ENCODE peak calls at places on chromosomes 12 and 14, in five cellular contexts. One of them, this sample, is unnamed.
A peak's percentile ranks its signal among the peaks of the same experiment; 100 is the strongest.

GRCh38 chr12:132443091-132443490 is 46.9 kb upstream of the FBRSL1 start:
- DNase-seq in GM12878: no peak
- DNase-seq in A549: no peak
- DNase-seq in HepG2: no peak
- DNase-seq in K562: no peak
- DNase-seq in this sample: no peak

GRCh38 chr12:105083041-105083440 is 1.2 kb downstream of the ALDH1L2 start:
- DNase-seq in GM12878: no peak
- DNase-seq in A549: no peak
- DNase-seq in HepG2: no peak
- DNase-seq in K562: no peak
- DNase-seq in this sample: no peak

GRCh38 chr12:14849664-14850063 is 6.3 kb upstream of the ART4 start:
- DNase-seq in GM12878: no peak
- DNase-seq in A549: no peak
- DNase-seq in HepG2: no peak
- DNase-seq in K562: no peak
- DNase-seq in this sample: no peak

GRCh38 chr12:118052324-118053070 is 8.5 kb downstream of the WSB2 start:
- DNase-seq in GM12878: no peak
- DNase-seq in A549: peak; percentile 96
- DNase-seq in HepG2: peak; percentile 99
- DNase-seq in K562: no peak
- DNase-seq in this sample: no peak

GRCh38 chr12:54357802-54358619 is 6.3 kb downstream of the GPR84 start:
- DNase-seq in GM12878: peak; percentile 30
- DNase-seq in A549: no peak
- DNase-seq in HepG2: no peak
- DNase-seq in K562: peak; percentile 79
- DNase-seq in this sample: no peak

GRCh38 chr14:89447182-89447970 is 30.3 kb upstream of the FOXN3 start:
- DNase-seq in GM12878: no peak
- DNase-seq in A549: no peak
- DNase-seq in HepG2: no peak
- DNase-seq in K562: no peak
- DNase-seq in this sample: no peak

GRCh38 chr14:49479432-49479831 is 106.7 kb downstream of the RPS29 start:
- DNase-seq in GM12878: no peak
- DNase-seq in A549: no peak
- DNase-seq in HepG2: peak; percentile 33
- DNase-seq in K562: no peak
- DNase-seq in this sample: no peak

GRCh38 chr12:19234991-19235876 is 105.7 kb downstream of the PLEKHA5 start:
- DNase-seq in GM12878: no peak
- DNase-seq in A549: no peak
- DNase-seq in HepG2: peak; percentile 12
- DNase-seq in K562: no peak
- DNase-seq in this sample: no peak

GRCh38 chr12:81263072-81263471 is 185.2 kb downstream of the ACSS3 start:
- DNase-seq in GM12878: no peak
- DNase-seq in A549: no peak
- DNase-seq in HepG2: no peak
- DNase-seq in K562: no peak
- DNase-seq in this sample: no peak

GRCh38 chr14:37054144-37054543 is 118.3 kb downstream of the SLC25A21 start:
- DNase-seq in GM12878: no peak
- DNase-seq in A549: no peak
- DNase-seq in HepG2: no peak
- DNase-seq in K562: no peak
- DNase-seq in this sample: no peak

GRCh38 chr14:62307844-62308243 is 545.6 kb downstream of the SNAPC1 start:
- DNase-seq in GM12878: no peak
- DNase-seq in A549: no peak
- DNase-seq in HepG2: no peak
- DNase-seq in K562: no peak
- DNase-seq in this sample: peak; percentile 28

GRCh38 chr12:15738438-15739015 is 50.7 kb downstream of the EPS8 start:
- DNase-seq in GM12878: no peak
- DNase-seq in A549: no peak
- DNase-seq in HepG2: no peak
- DNase-seq in K562: no peak
- DNase-seq in this sample: no peak

GRCh38 chr12:77089701-77090220 is 24.4 kb upstream of the E2F7 start:
- DNase-seq in GM12878: no peak
- DNase-seq in A549: no peak
- DNase-seq in HepG2: no peak
- DNase-seq in K562: no peak
- DNase-seq in this sample: no peak

GRCh38 chr12:6262211-6262610 is 48.3 kb upstream of the PLEKHG6 start:
- DNase-seq in GM12878: no peak
- DNase-seq in A549: no peak
- DNase-seq in HepG2: no peak
- DNase-seq in K562: peak; percentile 24
- DNase-seq in this sample: no peak

GRCh38 chr14:32470161-32470705 is 141.1 kb downstream of the AKAP6 start:
- DNase-seq in GM12878: no peak
- DNase-seq in A549: no peak
- DNase-seq in HepG2: no peak
- DNase-seq in K562: no peak
- DNase-seq in this sample: no peak

GRCh38 chr14:49895480-49895879 is 2.6 kb downstream of the ARF6 start:
- DNase-seq in GM12878: no peak
- DNase-seq in A549: no peak
- DNase-seq in HepG2: no peak
- DNase-seq in K562: no peak
- DNase-seq in this sample: no peak

GRCh38 chr14:56341766-56342418 is 223.7 kb downstream of the PELI2 start:
- DNase-seq in GM12878: no peak
- DNase-seq in A549: no peak
- DNase-seq in HepG2: no peak
- DNase-seq in K562: no peak
- DNase-seq in this sample: no peak

GRCh38 chr12:55637467-55637866 is 775 bp downstream of the OR10P1 start:
- DNase-seq in GM12878: no peak
- DNase-seq in A549: no peak
- DNase-seq in HepG2: no peak
- DNase-seq in K562: no peak
- DNase-seq in this sample: no peak

GRCh38 chr12:93127107-93127560 is 198.0 kb upstream of the EEA1 start:
- DNase-seq in GM12878: no peak
- DNase-seq in A549: no peak
- DNase-seq in HepG2: no peak
- DNase-seq in K562: no peak
- DNase-seq in this sample: no peak

GRCh38 chr12:12582895-12583303 is 20.2 kb upstream of the DUSP16 start:
- DNase-seq in GM12878: peak; percentile 100
- DNase-seq in A549: peak; percentile 94
- DNase-seq in HepG2: peak; percentile 71
- DNase-seq in K562: no peak
- DNase-seq in this sample: no peak

GRCh38 chr14:60736494-60736893 is 1.9 kb downstream of the MNAT1 start:
- DNase-seq in GM12878: no peak
- DNase-seq in A549: peak; percentile 18
- DNase-seq in HepG2: peak; percentile 71
- DNase-seq in K562: no peak
- DNase-seq in this sample: no peak

GRCh38 chr12:82425241-82425640 is 66.9 kb downstream of the METTL25 start:
- DNase-seq in GM12878: no peak
- DNase-seq in A549: no peak
- DNase-seq in HepG2: no peak
- DNase-seq in K562: no peak
- DNase-seq in this sample: no peak

GRCh38 chr14:33589334-33589733 is 361.5 kb downstream of the EGLN3 start:
- DNase-seq in GM12878: no peak
- DNase-seq in A549: no peak
- DNase-seq in HepG2: no peak
- DNase-seq in K562: no peak
- DNase-seq in this sample: no peak
- TF ChIP-seq ESRRA in GM12878: no peak
- TF ChIP-seq ESRRA in A549: no peak
- TF ChIP-seq ESRRA in HepG2: no peak
- TF ChIP-seq ESRRA in K562: no peak
- TF ChIP-seq ESRRA in this sample: no peak

DNA sequence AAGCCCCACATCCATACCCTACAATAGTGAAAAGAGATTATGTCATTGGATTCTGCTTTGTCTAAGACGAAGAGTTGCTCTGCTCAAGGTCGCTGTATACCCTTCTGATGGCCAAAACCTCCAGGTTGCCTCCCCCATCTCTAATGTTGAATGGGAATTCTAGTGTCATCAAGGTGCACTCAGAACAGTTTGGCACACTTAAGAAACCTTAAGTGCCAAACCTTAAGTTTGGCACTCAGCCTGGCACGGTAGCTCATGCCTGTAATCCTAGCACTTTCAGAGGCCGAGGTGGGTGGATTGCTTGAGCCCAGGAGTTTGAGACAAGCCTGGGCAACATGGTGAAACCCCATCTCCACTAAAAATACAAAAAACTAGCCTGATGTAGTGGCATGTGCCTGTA is 1245.6 kb upstream of the SEL1L start:
- DNase-seq in GM12878: no peak
- DNase-seq in A549: no peak
- DNase-seq in HepG2: no peak
- DNase-seq in K562: no peak
- DNase-seq in this sample: no peak
- TF ChIP-seq ESRRA in GM12878: no peak
- TF ChIP-seq ESRRA in A549: no peak
- TF ChIP-seq ESRRA in HepG2: no peak
- TF ChIP-seq ESRRA in K562: no peak
- TF ChIP-seq ESRRA in this sample: no peak

GRCh38 chr12:30882706-30883105 is 43.8 kb upstream of the TSPAN11 start:
- DNase-seq in GM12878: no peak
- DNase-seq in A549: no peak
- DNase-seq in HepG2: no peak
- DNase-seq in K562: no peak
- DNase-seq in this sample: no peak
- TF ChIP-seq ESRRA in GM12878: no peak
- TF ChIP-seq ESRRA in A549: no peak
- TF ChIP-seq ESRRA in HepG2: no peak
- TF ChIP-seq ESRRA in K562: no peak
- TF ChIP-seq ESRRA in this sample: no peak

DNA sequence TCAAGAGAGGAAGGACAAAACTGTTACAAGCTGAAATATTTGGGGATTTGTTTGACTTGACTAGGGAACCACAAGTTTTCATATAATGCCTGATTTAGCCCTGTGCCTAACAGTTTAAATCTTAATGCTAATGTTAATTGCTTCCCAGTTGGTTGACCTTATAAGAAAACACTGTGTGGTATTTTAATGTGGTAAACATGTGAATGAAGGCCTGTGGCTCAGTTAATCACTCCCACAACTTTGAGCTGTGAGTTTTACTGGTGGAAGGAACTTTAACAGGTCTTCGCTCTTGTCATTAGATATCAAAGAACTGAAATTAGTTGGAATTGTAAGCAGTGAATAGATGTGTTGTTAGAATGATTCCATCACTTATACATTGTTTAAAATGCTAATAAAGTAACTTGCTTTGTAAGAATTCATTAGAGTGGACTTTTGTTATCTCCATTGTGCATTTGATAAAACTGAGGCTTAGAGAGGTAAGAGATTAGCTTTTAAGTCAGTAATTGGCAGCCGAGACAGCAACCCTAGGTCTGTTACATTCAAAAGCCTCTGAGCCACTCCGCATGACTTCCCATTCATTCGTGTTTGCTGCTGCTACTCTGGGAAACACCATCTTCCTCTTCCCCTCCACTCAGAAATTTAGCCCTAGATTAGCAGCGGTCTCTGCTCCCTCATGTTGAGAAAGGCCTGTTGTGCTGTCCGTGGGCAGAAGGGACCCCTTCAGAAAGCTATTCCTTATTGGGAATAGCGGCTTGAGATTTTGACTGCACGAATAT is 1.0 kb upstream of the TBK1 start:
- DNase-seq in GM12878: no peak
- DNase-seq in A549: no peak
- DNase-seq in HepG2: peak; percentile 27
- DNase-seq in K562: no peak
- DNase-seq in this sample: no peak
- TF ChIP-seq ESRRA in GM12878: no peak
- TF ChIP-seq ESRRA in A549: no peak
- TF ChIP-seq ESRRA in HepG2: no peak
- TF ChIP-seq ESRRA in K562: no peak
- TF ChIP-seq ESRRA in this sample: no peak

GRCh38 chr14:99029150-99029915 is 242.7 kb downstream of the BCL11B start:
- DNase-seq in GM12878: no peak
- DNase-seq in A549: no peak
- DNase-seq in HepG2: no peak
- DNase-seq in K562: no peak
- DNase-seq in this sample: no peak

GRCh38 chr14:99028041-99028440 is 244.0 kb downstream of the BCL11B start:
- DNase-seq in GM12878: no peak
- DNase-seq in A549: no peak
- DNase-seq in HepG2: no peak
- DNase-seq in K562: no peak
- DNase-seq in this sample: no peak

GRCh38 chr14:99028521-99028920 is 243.5 kb downstream of the BCL11B start:
- DNase-seq in GM12878: no peak
- DNase-seq in A549: no peak
- DNase-seq in HepG2: no peak
- DNase-seq in K562: no peak
- DNase-seq in this sample: no peak

GRCh38 chr14:99030436-99030835 is 241.6 kb downstream of the BCL11B start:
- DNase-seq in GM12878: no peak
- DNase-seq in A549: no peak
- DNase-seq in HepG2: no peak
- DNase-seq in K562: no peak
- DNase-seq in this sample: no peak

DNA sequence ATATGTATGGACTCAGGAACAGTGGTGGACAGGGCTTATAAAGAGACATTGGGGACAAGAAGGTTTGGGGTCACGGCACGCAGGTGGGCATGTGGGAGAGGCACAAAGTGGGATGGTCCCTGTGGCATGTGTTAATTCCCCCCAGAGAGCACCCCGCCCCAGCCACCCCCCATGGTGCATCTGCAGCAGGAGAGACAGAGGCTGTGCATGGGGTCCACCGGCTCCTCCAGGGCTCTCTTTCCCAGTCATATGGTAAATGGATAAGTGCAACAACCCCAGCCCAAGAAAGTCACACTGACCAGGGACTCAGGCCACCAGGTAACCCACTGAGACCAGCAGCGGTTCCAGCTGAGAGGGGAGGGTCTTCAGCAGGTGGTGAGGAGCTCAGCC is 242.1 kb downstream of the BCL11B start:
- DNase-seq in GM12878: no peak
- DNase-seq in A549: no peak
- DNase-seq in HepG2: no peak
- DNase-seq in K562: no peak
- DNase-seq in this sample: no peak
- TF ChIP-seq ESRRA in GM12878: no peak
- TF ChIP-seq ESRRA in A549: no peak
- TF ChIP-seq ESRRA in HepG2: no peak
- TF ChIP-seq ESRRA in K562: no peak
- TF ChIP-seq ESRRA in this sample: no peak

DNA sequence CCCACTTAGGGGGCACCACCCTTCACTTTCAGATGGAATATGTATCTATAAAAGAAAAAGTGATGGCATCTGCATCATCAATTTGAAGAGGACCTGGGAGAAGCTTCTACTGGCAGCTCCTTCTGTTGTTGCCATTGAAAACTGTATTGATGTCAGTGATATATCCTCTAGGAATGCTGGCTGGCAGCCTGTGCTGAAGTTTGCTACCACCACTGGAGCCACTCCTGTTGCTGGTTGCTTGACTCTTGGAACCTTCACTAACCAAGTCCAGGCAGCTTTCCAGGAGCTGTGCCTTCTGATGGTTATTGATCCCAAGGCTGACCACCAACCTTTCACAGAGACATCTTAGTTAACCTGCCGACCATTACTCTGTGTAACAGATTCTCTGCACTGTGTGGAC is 44.7 kb downstream of the RIMKLB start:
- DNase-seq in GM12878: no peak
- DNase-seq in A549: peak; percentile 9
- DNase-seq in HepG2: no peak
- DNase-seq in K562: no peak
- DNase-seq in this sample: no peak
- TF ChIP-seq ESRRA in GM12878: no peak
- TF ChIP-seq ESRRA in A549: no peak
- TF ChIP-seq ESRRA in HepG2: no peak
- TF ChIP-seq ESRRA in K562: no peak
- TF ChIP-seq ESRRA in this sample: no peak

This sample was measured in WTC11.